ENCODE peak calls at places on chromosomes 5 and 9, in six cellular contexts. J, W, H, U, P and G are unnamed samples.

GRCh38 chr9:21728781-21729180 is 73.7 kb upstream of the MTAP start:
- DNase-seq in J (peak), W (no peak), H (no peak), U (no peak), P (no peak), G (no peak)

GRCh38 chr5:175557778-175558177 is 79.4 kb downstream of the SFXN1 start:
- DNase-seq in J (no peak), W (no peak), H (no peak), U (no peak), P (no peak), G (no peak)

GRCh38 chr9:79111653-79112052 is 460.1 kb upstream of the TLE4 start:
- DNase-seq in J (no peak), W (no peak), H (no peak), U (no peak), P (no peak), G (no peak)

GRCh38 chr9:101354143-101354764 is 30.6 kb downstream of the BAAT start:
- DNase-seq in J (no peak), W (no peak), H (no peak), U (no peak), P (no peak), G (no peak)

GRCh38 chr5:72658767-72659540 is 151.7 kb upstream of the ZNF366 start:
- DNase-seq in J (no peak), W (no peak), H (no peak), U (no peak), P (no peak), G (peak)

GRCh38 chr5:6457592-6457991 is 8.9 kb downstream of the UBE2QL1 start:
- DNase-seq in J (no peak), W (no peak), H (no peak), U (no peak), P (no peak), G (no peak)

GRCh38 chr5:108638021-108638420 is 109.7 kb upstream of the FER start:
- DNase-seq in J (no peak), W (no peak), H (no peak), U (no peak), P (no peak), G (no peak)

GRCh38 chr5:59356813-59357381 is 536.6 kb downstream of the PDE4D start:
- DNase-seq in J (no peak), W (peak), H (peak), U (peak), P (no peak), G (no peak)

GRCh38 chr5:119036101-119036762 is 34.7 kb upstream of the DMXL1 start:
- DNase-seq in J (peak), W (no peak), H (no peak), U (no peak), P (no peak), G (no peak)

GRCh38 chr5:67577424-67577823 is 380.8 kb upstream of the CD180 start:
- DNase-seq in J (no peak), W (no peak), H (no peak), U (no peak), P (no peak), G (no peak)

GRCh38 chr5:134437340-134438267 is 25.9 kb upstream of the CDKN2AIPNL start:
- DNase-seq in J (no peak), W (no peak), H (no peak), U (no peak), P (no peak), G (no peak)

GRCh38 chr5:77449277-77449676 is 42.8 kb downstream of the WDR41 start:
- DNase-seq in J (no peak), W (no peak), H (no peak), U (no peak), P (no peak), G (no peak)

GRCh38 chr5:51383494-51384081 is 340 bp downstream of the ISL1 start:
- DNase-seq in J (no peak), W (no peak), H (no peak), U (peak), P (no peak), G (peak)

GRCh38 chr5:34519489-34520220 is 136.5 kb upstream of the RAI14 start:
- DNase-seq in J (no peak), W (no peak), H (no peak), U (no peak), P (no peak), G (no peak)

GRCh38 chr5:75685141-75685540 is 32.1 kb downstream of the POC5 start:
- DNase-seq in J (no peak), W (no peak), H (no peak), U (no peak), P (no peak), G (no peak)

GRCh38 chr5:35096209-35096608 is 48.5 kb upstream of the AGXT2 start:
- DNase-seq in J (no peak), W (no peak), H (no peak), U (no peak), P (no peak), G (no peak)

GRCh38 chr5:19179561-19179960 is 808.4 kb downstream of the CDH18 start:
- DNase-seq in J (no peak), W (no peak), H (no peak), U (no peak), P (no peak), G (no peak)

GRCh38 chr9:21967169-21967568 is 27.0 kb downstream of the CDKN2A start:
- DNase-seq in J (no peak), W (no peak), H (no peak), U (peak), P (no peak), G (no peak)

GRCh38 chr5:175378444-175379028 is 65.4 kb downstream of the DRD1 start:
- DNase-seq in J (no peak), W (no peak), H (no peak), U (no peak), P (peak), G (no peak)

GRCh38 chr9:83002329-83002728 is 60.6 kb downstream of the RASEF start:
- DNase-seq in J (no peak), W (no peak), H (no peak), U (no peak), P (no peak), G (no peak)

GRCh38 chr5:171157775-171158174 is 151.3 kb upstream of the TLX3 start:
- DNase-seq in J (no peak), W (no peak), H (no peak), U (no peak), P (no peak), G (no peak)

GRCh38 chr9:13513710-13514444 is 234.4 kb upstream of the MPDZ start:
- DNase-seq in J (peak), W (no peak), H (no peak), U (peak), P (no peak), G (peak)

GRCh38 chr5:208449-209114 is 9.4 kb downstream of the CCDC127 start:
- DNase-seq in J (no peak), W (no peak), H (no peak), U (no peak), P (no peak), G (no peak)

GRCh38 chr5:77971965-77972544 is 195.9 kb upstream of the TBCA start:
- DNase-seq in J (no peak), W (no peak), H (no peak), U (peak), P (no peak), G (no peak)

GRCh38 chr5:163437011-163437308 is 435 bp upstream of the CCNG1 start:
- DNase-seq in J (no peak), W (no peak), H (no peak), U (no peak), P (no peak), G (no peak)

GRCh38 chr9:117184173-117184572 is 230.7 kb downstream of the ASTN2 start:
- DNase-seq in J (no peak), W (no peak), H (no peak), U (no peak), P (no peak), G (no peak)

GRCh38 chr9:133509179-133510083 is 15.3 kb downstream of the MYMK start:
- DNase-seq in J (no peak), W (no peak), H (peak), U (peak), P (peak), G (no peak)

GRCh38 chr5:179793470-179794139 is at the start of gene LTC4S:
- DNase-seq in J (no peak), W (peak), H (peak), U (no peak), P (no peak), G (peak)

GRCh38 chr5:148746826-148747535 is 79.4 kb upstream of the ADRB2 start:
- DNase-seq in J (no peak), W (no peak), H (no peak), U (no peak), P (no peak), G (peak)